ENCODE peak calls at places on chromosomes 3 and 15, in eight cellular contexts. One of them, this sample, is unnamed.

GRCh38 chr3:116198087-116198486 is 247.2 kb downstream of the LSAMP start:
- DNase-seq in left ventricle myocardium inferior: no peak
- DNase-seq in ascending aorta: no peak
- DNase-seq in body of pancreas: no peak
- DNase-seq in PC-3: no peak
- DNase-seq in tibial artery: no peak
- DNase-seq in psoas muscle: no peak
- DNase-seq in pancreas: no peak
- DNase-seq in this sample: no peak

GRCh38 chr15:29692527-29692926 is 129.7 kb downstream of the TJP1 start:
- DNase-seq in left ventricle myocardium inferior: no peak
- DNase-seq in ascending aorta: no peak
- DNase-seq in body of pancreas: no peak
- DNase-seq in PC-3: no peak
- DNase-seq in tibial artery: no peak
- DNase-seq in psoas muscle: no peak
- DNase-seq in pancreas: no peak
- DNase-seq in this sample: no peak

GRCh38 chr15:85125056-85125661 is 143.5 kb downstream of the PDE8A start:
- DNase-seq in left ventricle myocardium inferior: no peak
- DNase-seq in ascending aorta: no peak
- DNase-seq in body of pancreas: no peak
- DNase-seq in PC-3: peak; percentile 79
- DNase-seq in tibial artery: no peak
- DNase-seq in psoas muscle: no peak
- DNase-seq in pancreas: no peak
- DNase-seq in this sample: no peak

GRCh38 chr3:169104972-169105371 is 558.5 kb downstream of the MECOM start:
- DNase-seq in left ventricle myocardium inferior: no peak
- DNase-seq in ascending aorta: no peak
- DNase-seq in body of pancreas: no peak
- DNase-seq in PC-3: peak; percentile 46
- DNase-seq in tibial artery: no peak
- DNase-seq in psoas muscle: no peak
- DNase-seq in pancreas: no peak
- DNase-seq in this sample: no peak

GRCh38 chr3:186280737-186281136 is 81.3 kb downstream of the DGKG start:
- DNase-seq in left ventricle myocardium inferior: no peak
- DNase-seq in ascending aorta: no peak
- DNase-seq in body of pancreas: no peak
- DNase-seq in PC-3: no peak
- DNase-seq in tibial artery: no peak
- DNase-seq in psoas muscle: no peak
- DNase-seq in pancreas: no peak
- DNase-seq in this sample: no peak

GRCh38 chr3:12766541-12766940 is 7.5 kb upstream of the TMEM40 start:
- DNase-seq in left ventricle myocardium inferior: no peak
- DNase-seq in ascending aorta: no peak
- DNase-seq in body of pancreas: no peak
- DNase-seq in PC-3: no peak
- DNase-seq in tibial artery: no peak
- DNase-seq in psoas muscle: no peak
- DNase-seq in pancreas: no peak
- DNase-seq in this sample: no peak

GRCh38 chr15:71679223-71680078 is 130.9 kb upstream of the NR2E3 start:
- DNase-seq in left ventricle myocardium inferior: no peak
- DNase-seq in ascending aorta: no peak
- DNase-seq in body of pancreas: no peak
- DNase-seq in PC-3: peak; percentile 63
- DNase-seq in tibial artery: no peak
- DNase-seq in psoas muscle: no peak
- DNase-seq in pancreas: no peak
- DNase-seq in this sample: no peak

GRCh38 chr3:98903099-98903498 is 1.6 kb upstream of the DCBLD2 start:
- DNase-seq in left ventricle myocardium inferior: no peak
- DNase-seq in ascending aorta: no peak
- DNase-seq in body of pancreas: no peak
- DNase-seq in PC-3: peak; percentile 51
- DNase-seq in tibial artery: no peak
- DNase-seq in psoas muscle: no peak
- DNase-seq in pancreas: no peak
- DNase-seq in this sample: no peak

GRCh38 chr15:66566963-66567531 is 1.2 kb upstream of the LCTL start:
- DNase-seq in left ventricle myocardium inferior: peak; percentile 32
- DNase-seq in ascending aorta: no peak
- DNase-seq in body of pancreas: peak; percentile 68
- DNase-seq in PC-3: peak; percentile 70
- DNase-seq in tibial artery: no peak
- DNase-seq in psoas muscle: peak; percentile 54
- DNase-seq in pancreas: peak; percentile 37
- DNase-seq in this sample: no peak

GRCh38 chr3:64049136-64049535 is 25.8 kb upstream of the PSMD6 start:
- DNase-seq in left ventricle myocardium inferior: no peak
- DNase-seq in ascending aorta: no peak
- DNase-seq in body of pancreas: no peak
- DNase-seq in PC-3: peak; percentile 78
- DNase-seq in tibial artery: no peak
- DNase-seq in psoas muscle: no peak
- DNase-seq in pancreas: no peak
- DNase-seq in this sample: no peak

GRCh38 chr3:184505479-184505878 is 56.1 kb upstream of the EPHB3 start:
- DNase-seq in left ventricle myocardium inferior: no peak
- DNase-seq in ascending aorta: no peak
- DNase-seq in body of pancreas: no peak
- DNase-seq in PC-3: no peak
- DNase-seq in tibial artery: no peak
- DNase-seq in psoas muscle: no peak
- DNase-seq in pancreas: no peak
- DNase-seq in this sample: no peak

GRCh38 chr3:197891-198491 is 1.4 kb downstream of the CHL1 start:
- DNase-seq in left ventricle myocardium inferior: peak; percentile 13
- DNase-seq in ascending aorta: no peak
- DNase-seq in body of pancreas: peak; percentile 5
- DNase-seq in PC-3: no peak
- DNase-seq in tibial artery: no peak
- DNase-seq in psoas muscle: no peak
- DNase-seq in pancreas: no peak
- DNase-seq in this sample: no peak

GRCh38 chr15:64334530-64334929 is 21.4 kb downstream of the CSNK1G1 start:
- DNase-seq in left ventricle myocardium inferior: no peak
- DNase-seq in ascending aorta: no peak
- DNase-seq in body of pancreas: no peak
- DNase-seq in PC-3: no peak
- DNase-seq in tibial artery: no peak
- DNase-seq in psoas muscle: no peak
- DNase-seq in pancreas: no peak
- DNase-seq in this sample: no peak

GRCh38 chr3:150725548-150725947 is 21.8 kb upstream of the ERICH6 start:
- DNase-seq in left ventricle myocardium inferior: no peak
- DNase-seq in ascending aorta: no peak
- DNase-seq in body of pancreas: no peak
- DNase-seq in PC-3: peak; percentile 65
- DNase-seq in tibial artery: no peak
- DNase-seq in psoas muscle: no peak
- DNase-seq in pancreas: no peak
- DNase-seq in this sample: no peak

GRCh38 chr15:80403712-80404056 is 498 bp upstream of the ARNT2 start:
- DNase-seq in left ventricle myocardium inferior: peak; percentile 22
- DNase-seq in ascending aorta: no peak
- DNase-seq in body of pancreas: peak; percentile 37
- DNase-seq in PC-3: no peak
- DNase-seq in tibial artery: no peak
- DNase-seq in psoas muscle: no peak
- DNase-seq in pancreas: peak; percentile 22
- DNase-seq in this sample: no peak

GRCh38 chr3:80190051-80190450 is 422.3 kb upstream of the ROBO1 start:
- DNase-seq in left ventricle myocardium inferior: no peak
- DNase-seq in ascending aorta: no peak
- DNase-seq in body of pancreas: no peak
- DNase-seq in PC-3: peak; percentile 99
- DNase-seq in tibial artery: no peak
- DNase-seq in psoas muscle: no peak
- DNase-seq in pancreas: no peak
- DNase-seq in this sample: no peak

GRCh38 chr3:186380622-186381380 is 18.8 kb upstream of the DGKG start:
- DNase-seq in left ventricle myocardium inferior: peak; percentile 17
- DNase-seq in ascending aorta: no peak
- DNase-seq in body of pancreas: no peak
- DNase-seq in PC-3: peak; percentile 43
- DNase-seq in tibial artery: no peak
- DNase-seq in psoas muscle: no peak
- DNase-seq in pancreas: no peak
- DNase-seq in this sample: no peak

GRCh38 chr3:60086811-60087210 is 1037.0 kb upstream of the CFAP20DC start:
- DNase-seq in left ventricle myocardium inferior: no peak
- DNase-seq in ascending aorta: no peak
- DNase-seq in body of pancreas: no peak
- DNase-seq in PC-3: peak; percentile 50
- DNase-seq in tibial artery: no peak
- DNase-seq in psoas muscle: no peak
- DNase-seq in pancreas: no peak
- DNase-seq in this sample: no peak

DNA sequence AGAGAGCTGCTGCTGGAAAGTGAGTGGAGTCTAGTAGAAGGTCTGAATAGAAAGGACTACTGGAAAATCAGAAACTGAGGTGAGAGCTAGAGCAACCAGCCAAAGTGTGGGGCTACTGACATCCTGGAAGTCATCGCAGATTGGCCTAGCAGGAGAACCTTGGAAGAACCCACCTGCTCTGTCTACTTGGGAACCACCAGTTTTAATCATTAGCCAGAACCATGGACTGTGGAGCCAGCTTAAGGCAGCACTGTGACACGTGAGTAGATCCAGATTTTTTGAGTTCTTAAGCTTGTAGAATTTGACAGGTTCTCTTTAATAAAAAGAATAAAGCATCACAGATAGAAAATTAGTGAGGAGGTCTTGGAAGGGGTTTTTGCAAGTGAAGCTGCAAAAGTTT is 179.1 kb upstream of the PEX5L start:
- DNase-seq in left ventricle myocardium inferior: no peak
- DNase-seq in ascending aorta: no peak
- DNase-seq in body of pancreas: peak; percentile 59
- DNase-seq in PC-3: no peak
- DNase-seq in tibial artery: no peak
- DNase-seq in psoas muscle: no peak
- DNase-seq in pancreas: no peak
- DNase-seq in this sample: no peak
- H3K36me3 ChIP-seq in left ventricle myocardium inferior: no peaks in the 10 kb centered on the region
- H3K36me3 ChIP-seq in ascending aorta: no peaks in the 10 kb centered on the region
- H3K36me3 ChIP-seq in body of pancreas: no peaks in the 10 kb centered on the region
- H3K36me3 ChIP-seq in PC-3: no peaks in the 10 kb centered on the region
- H3K36me3 ChIP-seq in tibial artery: no peaks in the 10 kb centered on the region
- H3K36me3 ChIP-seq in psoas muscle: no peaks in the 10 kb centered on the region
- H3K36me3 ChIP-seq in pancreas: no peaks in the 10 kb centered on the region
- H3K36me3 ChIP-seq in this sample: no peaks in the 10 kb centered on the region

DNA sequence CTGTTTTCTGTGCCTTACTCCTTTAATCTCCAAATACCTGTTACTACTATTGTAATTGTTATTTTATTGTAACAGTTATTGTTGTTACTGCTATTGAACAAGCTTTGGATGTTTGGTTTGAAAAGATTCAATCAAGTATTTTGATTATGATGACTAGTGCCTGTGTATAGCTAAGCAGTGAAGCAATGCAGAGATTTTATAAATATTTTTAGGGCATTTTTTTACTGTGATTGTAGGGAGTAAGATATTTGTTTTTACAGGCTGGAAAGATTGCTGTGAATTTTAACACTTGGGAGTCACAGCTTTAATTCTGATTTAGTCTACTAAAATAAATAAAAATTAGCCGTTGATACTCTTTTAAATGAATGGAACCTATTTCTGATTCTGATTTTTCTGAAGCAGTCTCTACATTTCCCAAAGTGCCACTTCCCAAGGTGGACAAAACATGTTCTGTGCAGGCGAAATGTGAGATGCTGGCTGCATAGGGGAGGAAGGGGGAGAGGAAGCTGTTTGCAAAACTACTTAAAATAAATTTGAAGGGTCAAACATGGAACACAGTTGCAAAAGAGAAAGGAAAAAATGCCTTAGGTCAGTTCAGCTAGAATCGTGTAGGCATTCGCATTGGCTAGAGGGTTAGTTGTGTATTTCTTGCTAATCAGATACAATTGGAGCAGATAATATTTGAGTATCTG is 25.6 kb downstream of the EEFSEC start:
- DNase-seq in left ventricle myocardium inferior: no peak
- DNase-seq in ascending aorta: no peak
- DNase-seq in body of pancreas: no peak
- DNase-seq in PC-3: no peak
- DNase-seq in tibial artery: no peak
- DNase-seq in psoas muscle: no peak
- DNase-seq in pancreas: no peak
- DNase-seq in this sample: no peak
- H3K36me3 ChIP-seq in left ventricle myocardium inferior: no peaks in the 10 kb centered on the region
- H3K36me3 ChIP-seq in ascending aorta: no peaks in the 10 kb centered on the region
- H3K36me3 ChIP-seq in body of pancreas: no peaks in the 10 kb centered on the region
- H3K36me3 ChIP-seq in PC-3: no peaks in the 10 kb centered on the region
- H3K36me3 ChIP-seq in tibial artery: no peaks in the 10 kb centered on the region
- H3K36me3 ChIP-seq in psoas muscle: no peaks in the 10 kb centered on the region
- H3K36me3 ChIP-seq in pancreas: no peaks in the 10 kb centered on the region
- H3K36me3 ChIP-seq in this sample: no peaks in the 10 kb centered on the region

GRCh38 chr3:127668906-127669305 is 3.8 kb upstream of the ABTB1 start:
- DNase-seq in left ventricle myocardium inferior: no peak
- DNase-seq in ascending aorta: no peak
- DNase-seq in body of pancreas: no peak
- DNase-seq in PC-3: no peak
- DNase-seq in tibial artery: peak; percentile 17
- DNase-seq in psoas muscle: no peak
- DNase-seq in pancreas: no peak
- DNase-seq in this sample: no peak
- H3K36me3 ChIP-seq in left ventricle myocardium inferior: no peaks in the 10 kb centered on the region
- H3K36me3 ChIP-seq in ascending aorta: no peaks in the 10 kb centered on the region
- H3K36me3 ChIP-seq in body of pancreas: no peaks in the 10 kb centered on the region
- H3K36me3 ChIP-seq in PC-3: no peaks in the 10 kb centered on the region
- H3K36me3 ChIP-seq in tibial artery: no peaks in the 10 kb centered on the region
- H3K36me3 ChIP-seq in psoas muscle: no peaks in the 10 kb centered on the region
- H3K36me3 ChIP-seq in pancreas: no peaks in the 10 kb centered on the region
- H3K36me3 ChIP-seq in this sample: no peaks in the 10 kb centered on the region

GRCh38 chr15:44593042-44593736 is 56.2 kb downstream of the EIF3J start:
- DNase-seq in left ventricle myocardium inferior: no peak
- DNase-seq in ascending aorta: no peak
- DNase-seq in body of pancreas: no peak
- DNase-seq in PC-3: peak; percentile 44
- DNase-seq in tibial artery: no peak
- DNase-seq in psoas muscle: no peak
- DNase-seq in pancreas: no peak
- DNase-seq in this sample: no peak

GRCh38 chr15:44596511-44597010 is 59.6 kb downstream of the EIF3J start:
- DNase-seq in left ventricle myocardium inferior: no peak
- DNase-seq in ascending aorta: no peak
- DNase-seq in body of pancreas: no peak
- DNase-seq in PC-3: no peak
- DNase-seq in tibial artery: no peak
- DNase-seq in psoas muscle: no peak
- DNase-seq in pancreas: no peak
- DNase-seq in this sample: no peak

GRCh38 chr15:44595246-44595645 is 58.3 kb downstream of the EIF3J start:
- DNase-seq in left ventricle myocardium inferior: no peak
- DNase-seq in ascending aorta: no peak
- DNase-seq in body of pancreas: no peak
- DNase-seq in PC-3: no peak
- DNase-seq in tibial artery: no peak
- DNase-seq in psoas muscle: no peak
- DNase-seq in pancreas: no peak
- DNase-seq in this sample: no peak

GRCh38 chr15:44598066-44598465 is 61.1 kb downstream of the EIF3J start:
- DNase-seq in left ventricle myocardium inferior: no peak
- DNase-seq in ascending aorta: no peak
- DNase-seq in body of pancreas: no peak
- DNase-seq in PC-3: no peak
- DNase-seq in tibial artery: no peak
- DNase-seq in psoas muscle: no peak
- DNase-seq in pancreas: no peak
- DNase-seq in this sample: no peak

GRCh38 chr15:44595656-44596510 is 58.9 kb downstream of the EIF3J start:
- DNase-seq in left ventricle myocardium inferior: no peak
- DNase-seq in ascending aorta: no peak
- DNase-seq in body of pancreas: no peak
- DNase-seq in PC-3: no peak
- DNase-seq in tibial artery: no peak
- DNase-seq in psoas muscle: no peak
- DNase-seq in pancreas: no peak
- DNase-seq in this sample: no peak
- H3K36me3 ChIP-seq in left ventricle myocardium inferior: peaks cover 99% of the 10 kb centered on the region
- H3K36me3 ChIP-seq in ascending aorta: peaks cover 74% of the 10 kb centered on the region
- H3K36me3 ChIP-seq in body of pancreas: no peaks in the 10 kb centered on the region
- H3K36me3 ChIP-seq in PC-3: peaks cover 35% of the 10 kb centered on the region
- H3K36me3 ChIP-seq in tibial artery: peaks cover 76% of the 10 kb centered on the region
- H3K36me3 ChIP-seq in psoas muscle: peaks cover 4% of the 10 kb centered on the region
- H3K36me3 ChIP-seq in pancreas: no peaks in the 10 kb centered on the region
- H3K36me3 ChIP-seq in this sample: peaks cover 3% of the 10 kb centered on the region

This sample was measured in gastrocnemius medialis.